ENCODE peak calls at places on chromosomes 13 and 19, in eight cellular contexts. Q is adipocyte, I is A549, X is body of pancreas, U is PC-3, N is breast epithelium, Z is heart right ventricle, O is neuronal stem cell. J is an unnamed sample.

GRCh38 chr19:8460516-8461298 is 15.9 kb downstream of the HNRNPM start:
- DNase-seq in Q (peak), I (no peak), X (no peak), U (no peak), N (no peak), Z (no peak), O (no peak), J (no peak)

GRCh38 chr19:4870025-4870700 is 2.7 kb upstream of the PLIN3 start:
- DNase-seq in Q (peak), I (peak), X (peak), U (peak), N (no peak), Z (peak), O (no peak), J (peak)

GRCh38 chr13:19158526-19158925 is 23.1 kb downstream of the TUBA3C start:
- DNase-seq in Q (no peak), I (no peak), X (no peak), U (no peak), N (no peak), Z (no peak), O (no peak), J (no peak)

GRCh38 chr13:28401303-28402056 is 93.4 kb downstream of the FLT1 start:
- DNase-seq in Q (peak), I (no peak), X (no peak), U (peak), N (no peak), Z (no peak), O (no peak), J (peak)

GRCh38 chr19:2619076-2619475 is 83.4 kb downstream of the GNG7 start:
- DNase-seq in Q (no peak), I (no peak), X (no peak), U (peak), N (no peak), Z (no peak), O (no peak), J (no peak)

GRCh38 chr19:7333198-7334118 is 15.3 kb upstream of the ARHGEF18 start:
- DNase-seq in Q (no peak), I (no peak), X (peak), U (peak), N (no peak), Z (no peak), O (no peak), J (peak)

GRCh38 chr19:28475525-28475924 is 737.4 kb downstream of the UQCRFS1 start:
- DNase-seq in Q (no peak), I (no peak), X (no peak), U (no peak), N (no peak), Z (no peak), O (no peak), J (no peak)

GRCh38 chr19:53525922-53526321 is 12.0 kb upstream of the ZNF331 start:
- DNase-seq in Q (no peak), I (no peak), X (no peak), U (no peak), N (no peak), Z (no peak), O (no peak), J (no peak)

GRCh38 chr13:110648848-110649421 is 33.6 kb downstream of the NAXD start:
- DNase-seq in Q (no peak), I (no peak), X (no peak), U (no peak), N (no peak), Z (no peak), O (no peak), J (no peak)

GRCh38 chr19:56270676-56271075 is 1.9 kb upstream of the EDDM13 start:
- DNase-seq in Q (no peak), I (no peak), X (no peak), U (peak), N (no peak), Z (no peak), O (no peak), J (no peak)

GRCh38 chr13:46490129-46490528 is 62.8 kb upstream of the LRCH1 start:
- DNase-seq in Q (no peak), I (no peak), X (no peak), U (no peak), N (no peak), Z (no peak), O (no peak), J (no peak)

GRCh38 chr19:53927745-53928144 is 18.7 kb downstream of the CACNG7 start:
- DNase-seq in Q (peak), I (no peak), X (peak), U (peak), N (no peak), Z (no peak), O (peak), J (peak)

GRCh38 chr13:110560606-110561334 is 752 bp downstream of the RAB20 start:
- DNase-seq in Q (peak), I (no peak), X (peak), U (peak), N (no peak), Z (peak), O (peak), J (peak)

GRCh38 chr19:17752865-17753639 is 1.8 kb downstream of the FCHO1 start:
- DNase-seq in Q (no peak), I (no peak), X (no peak), U (no peak), N (no peak), Z (no peak), O (no peak), J (no peak)

GRCh38 chr19:17753976-17754375 is 2.7 kb downstream of the FCHO1 start:
- DNase-seq in Q (no peak), I (no peak), X (no peak), U (no peak), N (no peak), Z (no peak), O (no peak), J (no peak)

GRCh38 chr19:17749912-17750317 is 1.4 kb upstream of the FCHO1 start:
- DNase-seq in Q (no peak), I (no peak), X (no peak), U (no peak), N (no peak), Z (no peak), O (no peak), J (peak)

GRCh38 chr19:17751103-17751911 is at the start of gene FCHO1:
- DNase-seq in Q (no peak), I (no peak), X (peak), U (no peak), N (no peak), Z (peak), O (no peak), J (no peak)

GRCh38 chr19:17751912-17752273 is 616 bp downstream of the FCHO1 start:
- DNase-seq in Q (no peak), I (no peak), X (no peak), U (no peak), N (no peak), Z (no peak), O (no peak), J (no peak)
- H3K4me3 ChIP-seq in Q (no peak), I (no peak), X (no peak), U (no peak), N (no peak), Z (no peak), O (no peak), J (no peak)

DNA sequence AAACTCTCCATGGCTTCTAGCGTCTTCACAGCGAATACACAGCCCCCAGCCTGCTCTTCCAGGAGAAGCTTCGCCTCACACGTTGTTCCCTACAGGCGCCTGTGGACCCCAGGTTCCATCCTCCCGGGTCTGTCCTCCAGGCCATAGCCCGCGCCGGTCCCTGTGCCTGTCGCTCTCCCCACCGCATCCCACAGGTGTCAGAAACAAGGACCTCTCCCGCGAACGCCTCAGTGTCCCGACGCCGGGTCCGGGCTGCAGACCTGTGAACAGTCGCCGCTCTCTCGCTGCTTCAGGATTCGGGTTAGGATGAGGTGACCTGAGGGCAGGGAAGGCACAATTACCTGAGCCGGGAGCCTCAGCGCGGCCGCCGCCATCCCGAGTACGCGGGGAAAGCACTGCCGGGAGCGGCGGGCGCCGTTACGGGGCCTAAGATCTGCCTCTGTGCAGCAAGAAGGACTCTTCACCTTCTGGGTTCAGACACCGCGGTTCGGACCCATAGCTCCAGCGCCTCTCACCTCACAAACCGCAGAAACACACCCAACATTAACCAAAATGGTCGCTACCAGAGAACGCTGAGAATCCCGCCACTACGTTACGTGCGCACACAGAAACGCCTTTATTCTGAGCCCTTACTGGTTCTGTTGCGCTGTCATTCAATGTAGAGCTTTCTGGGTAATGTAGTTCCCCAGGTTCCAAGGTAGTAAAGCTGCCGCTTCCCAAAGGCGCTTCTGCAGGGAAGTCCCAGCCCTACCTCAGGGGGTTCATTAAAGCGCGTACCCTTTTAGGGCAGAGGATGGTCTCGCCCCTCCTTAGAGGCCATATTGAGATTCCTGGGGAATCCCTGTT is at the start of gene ZNF418:
- DNase-seq in Q (peak), I (peak), X (peak), U (no peak), N (peak), Z (peak), O (peak), J (peak)
- H3K4me3 ChIP-seq in Q (peak), I (peak), X (peak), U (no peak), N (peak), Z (peak), O (peak), J (peak)

GRCh38 chr19:41238244-41238643 is 19.2 kb downstream of the AXL start:
- DNase-seq in Q (no peak), I (no peak), X (no peak), U (no peak), N (no peak), Z (no peak), O (no peak), J (no peak)
- H3K4me3 ChIP-seq in Q (no peak), I (no peak), X (no peak), U (no peak), N (no peak), Z (no peak), O (no peak), J (no peak)

DNA sequence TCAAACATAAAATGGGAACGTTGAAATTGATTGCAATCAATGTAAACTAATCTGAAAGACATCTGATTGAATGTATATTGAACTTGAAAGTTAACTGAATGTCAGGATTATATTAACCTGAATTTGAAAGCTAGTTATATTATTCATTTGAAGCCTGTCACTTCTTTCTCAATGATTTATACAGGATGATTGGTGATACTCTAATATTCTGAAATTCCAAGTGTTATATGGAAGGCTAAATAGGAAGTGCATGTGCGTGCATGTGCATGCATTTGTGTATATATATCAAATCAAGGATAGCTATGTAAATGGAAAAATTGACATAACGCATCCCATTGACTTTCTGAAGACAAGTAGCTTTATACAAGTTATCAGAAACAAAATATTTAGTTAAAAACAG is 143.3 kb downstream of the LMO7 start:
- DNase-seq in Q (no peak), I (no peak), X (no peak), U (no peak), N (no peak), Z (no peak), O (no peak), J (no peak)
- H3K4me3 ChIP-seq in Q (no peak), I (no peak), X (no peak), U (no peak), N (no peak), Z (no peak), O (no peak), J (no peak)

DNA sequence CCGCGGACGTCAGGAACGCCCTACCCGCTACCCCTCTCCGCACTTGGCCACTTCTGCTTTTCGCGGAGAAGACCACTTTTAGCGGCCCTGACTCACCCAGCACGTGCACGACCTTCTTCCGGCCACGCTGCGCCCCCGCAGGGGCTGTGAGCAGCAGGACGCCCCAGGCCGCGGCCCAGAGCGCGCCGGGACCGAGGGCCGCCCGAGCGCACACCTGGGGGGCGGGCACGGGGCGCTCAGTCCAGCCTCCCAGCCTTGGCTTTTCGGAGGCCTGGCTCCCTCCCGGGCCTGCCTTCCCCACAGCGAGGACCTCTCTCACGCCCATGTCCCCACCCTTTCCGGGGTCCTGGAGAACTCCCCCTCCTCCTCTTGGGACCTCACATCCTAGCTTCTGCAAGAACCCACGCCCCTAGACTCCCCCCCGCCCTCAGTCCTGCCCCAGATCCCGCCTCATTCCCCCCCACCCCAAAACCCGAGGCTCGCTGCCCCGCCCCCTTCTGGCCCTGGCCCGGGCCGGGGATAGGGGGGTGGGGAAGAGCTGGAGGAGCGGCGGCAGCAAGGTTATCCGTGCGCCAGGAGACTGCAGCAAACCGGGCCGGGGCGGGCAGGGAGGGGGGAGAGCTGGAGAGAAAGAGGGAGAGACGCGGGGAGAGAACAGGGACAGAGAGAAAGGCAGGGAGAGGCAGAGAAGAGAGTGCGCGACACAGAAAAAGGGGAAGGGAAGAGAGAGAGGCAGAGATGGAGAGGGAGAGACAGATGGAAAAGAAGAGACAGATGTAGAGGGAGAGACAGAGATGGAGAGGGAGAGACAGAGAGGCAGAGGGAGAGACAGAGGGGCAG is 11.5 kb downstream of the TM6SF2 start:
- DNase-seq in Q (peak), I (no peak), X (no peak), U (no peak), N (no peak), Z (no peak), O (peak), J (no peak)
- H3K4me3 ChIP-seq in Q (no peak), I (peak), X (no peak), U (no peak), N (peak), Z (no peak), O (peak), J (no peak)

GRCh38 chr13:22040810-22041364 is 370.0 kb downstream of the FGF9 start:
- DNase-seq in Q (no peak), I (peak), X (peak), U (no peak), N (no peak), Z (no peak), O (no peak), J (no peak)
- H3K4me3 ChIP-seq in Q (no peak), I (peak), X (no peak), U (no peak), N (no peak), Z (no peak), O (peak), J (no peak)

GRCh38 chr13:33743438-33744368 is 74.2 kb upstream of the RFC3 start:
- DNase-seq in Q (no peak), I (no peak), X (no peak), U (no peak), N (no peak), Z (no peak), O (no peak), J (peak)

GRCh38 chr13:33742321-33742720 is 75.6 kb upstream of the RFC3 start:
- DNase-seq in Q (no peak), I (no peak), X (no peak), U (no peak), N (no peak), Z (no peak), O (no peak), J (no peak)

GRCh38 chr13:33744589-33745369 is 73.2 kb upstream of the RFC3 start:
- DNase-seq in Q (peak), I (no peak), X (peak), U (peak), N (peak), Z (no peak), O (no peak), J (peak)

GRCh38 chr13:33746867-33747266 is 71.1 kb upstream of the RFC3 start:
- DNase-seq in Q (no peak), I (no peak), X (no peak), U (no peak), N (no peak), Z (no peak), O (no peak), J (no peak)

DNA sequence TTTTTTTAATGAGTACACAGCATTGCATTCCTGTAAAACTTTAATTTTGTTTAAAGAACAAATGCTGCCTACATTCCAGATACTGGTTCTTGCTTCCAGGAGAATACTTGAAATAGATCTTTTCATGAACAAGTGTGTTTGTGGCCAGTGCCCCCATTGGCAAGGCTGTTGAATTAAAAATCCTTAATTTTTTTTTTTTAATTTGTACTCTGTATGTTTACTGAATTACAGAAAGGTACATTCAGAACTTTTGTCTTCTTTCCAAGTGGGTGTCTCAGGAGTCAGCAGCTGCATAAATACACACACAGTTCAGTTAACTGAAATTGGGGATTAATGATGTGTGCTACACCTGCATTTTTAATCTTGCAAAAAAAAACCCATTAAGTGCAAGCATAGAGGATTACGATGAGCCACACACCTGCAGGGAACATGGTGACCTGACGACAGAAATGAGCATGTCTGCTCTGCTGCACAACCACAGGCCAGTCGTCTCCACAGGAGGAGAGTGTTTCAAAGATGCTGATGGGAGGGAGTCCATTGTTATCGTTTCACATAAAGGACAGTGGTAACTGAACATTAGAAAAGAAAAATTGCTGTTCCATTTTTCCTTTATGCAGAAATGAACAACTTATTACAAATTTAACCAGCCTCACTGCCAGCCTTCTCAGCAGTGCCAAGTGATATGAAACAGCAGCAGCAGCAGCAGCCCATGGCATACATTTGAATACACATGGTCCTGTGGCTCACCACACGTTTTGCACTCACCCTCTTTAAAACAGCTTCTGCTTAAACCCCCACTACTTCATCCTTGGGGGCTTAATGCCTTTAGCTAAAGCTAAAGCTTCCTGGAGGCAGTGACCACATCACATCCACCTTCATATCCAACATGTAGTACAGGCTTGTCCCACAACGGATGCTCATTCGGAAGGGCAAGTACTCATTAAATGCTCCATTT is 72.3 kb upstream of the RFC3 start:
- DNase-seq in Q (no peak), I (no peak), X (peak), U (no peak), N (no peak), Z (no peak), O (no peak), J (no peak)
- H3K4me3 ChIP-seq in Q (no peak), I (no peak), X (no peak), U (no peak), N (no peak), Z (no peak), O (no peak), J (no peak)

DNA sequence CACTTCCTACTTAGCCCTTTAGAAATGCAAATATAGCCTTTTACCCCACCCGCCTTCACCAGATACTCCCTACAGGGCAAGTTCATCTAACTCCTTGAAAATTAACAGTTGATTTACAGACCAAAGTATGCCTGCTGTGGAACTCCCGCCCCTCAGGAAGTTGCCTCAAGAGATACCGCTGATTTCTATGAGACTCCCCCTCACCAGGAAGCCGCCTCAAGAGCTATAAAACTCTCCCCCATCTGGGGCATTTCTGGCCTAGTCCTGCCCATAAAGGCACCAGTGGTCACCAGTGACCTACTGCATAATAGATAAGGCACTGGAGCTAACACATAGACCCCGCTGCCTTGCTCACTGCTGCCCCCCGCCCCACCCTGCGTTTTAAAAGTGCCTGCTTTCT is 201.7 kb upstream of the UBL3 start:
- DNase-seq in Q (no peak), I (no peak), X (no peak), U (no peak), N (no peak), Z (no peak), O (no peak), J (peak)
- H3K4me3 ChIP-seq in Q (no peak), I (no peak), X (no peak), U (no peak), N (no peak), Z (no peak), O (no peak), J (no peak)

DNA sequence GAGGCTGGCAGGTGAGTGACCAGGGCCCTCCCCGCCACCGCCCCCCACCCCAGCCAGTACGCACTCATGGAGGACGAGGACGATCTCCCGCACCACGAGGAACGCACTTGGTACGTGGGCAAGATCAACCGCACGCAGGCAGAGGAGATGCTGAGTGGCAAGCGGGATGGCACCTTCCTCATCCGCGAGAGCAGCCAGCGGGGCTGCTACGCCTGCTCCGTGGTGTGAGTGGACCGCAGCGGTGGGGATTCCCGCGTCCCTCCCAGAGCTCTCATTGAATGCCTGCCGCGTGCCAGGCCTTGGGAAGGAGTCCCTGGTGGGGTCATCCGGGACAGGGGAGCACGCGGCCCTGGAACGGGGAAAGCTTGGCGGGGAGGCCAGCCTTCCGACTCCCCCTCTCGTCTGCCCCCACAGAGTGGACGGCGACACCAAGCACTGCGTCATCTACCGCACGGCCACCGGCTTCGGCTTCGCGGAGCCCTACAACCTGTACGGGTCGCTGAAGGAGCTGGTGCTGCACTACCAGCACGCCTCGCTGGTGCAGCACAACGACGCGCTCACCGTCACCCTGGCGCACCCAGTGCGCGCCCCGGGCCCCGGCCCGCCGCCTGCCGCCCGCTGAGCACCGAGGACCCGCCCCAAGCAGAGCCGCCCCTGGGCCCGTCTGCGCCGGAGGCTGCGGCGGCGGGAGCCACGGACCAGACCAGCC is 4.8 kb upstream of the IFI30 start:
- DNase-seq in Q (no peak), I (no peak), X (no peak), U (no peak), N (no peak), Z (no peak), O (no peak), J (no peak)
- H3K4me3 ChIP-seq in Q (no peak), I (no peak), X (no peak), U (no peak), N (no peak), Z (no peak), O (no peak), J (no peak)

J was measured in fibroblast of pulmonary artery.